ENCODE peak calls at places on chromosomes 7 and 10, in eight cellular contexts. N is OCI-M1; Y is OCI-LY7; W is T1000; I is aorta; R is posterior vena cava; B is stimulated activated CD8-positive, alpha-beta memory T cell treated with anti-CD3 and anti-CD28 coated beads, Interleukin-15, amount 100 ng/mL, for 4 hours; L is left ventricle myocardium inferior. C is an unnamed sample.

GRCh38 chr10:22010973-22011408 is 7.5 kb upstream of the DNAJC1 start:
- DNase-seq in N (peak; percentile 72), Y (peak; percentile 40), W (no peak), I (no peak), R (no peak), B (no peak), L (no peak), C (peak; percentile 34)

GRCh38 chr10:113142601-113143000 is 192.6 kb downstream of the TCF7L2 start:
- DNase-seq in N (no peak), Y (no peak), W (no peak), I (no peak), R (no peak), B (no peak), L (no peak), C (no peak)

GRCh38 chr7:131010714-131011436 is 276.9 kb upstream of the KLF14 start:
- DNase-seq in N (peak; percentile 36), Y (no peak), W (no peak), I (no peak), R (no peak), B (no peak), L (no peak), C (peak; percentile 34)

GRCh38 chr10:132477066-132477397 is 60.6 kb upstream of the INPP5A start:
- DNase-seq in N (no peak), Y (no peak), W (no peak), I (no peak), R (peak; percentile 72), B (no peak), L (peak; percentile 7), C (no peak)

GRCh38 chr7:96311967-96312366 is 9.9 kb downstream of the SLC25A13 start:
- DNase-seq in N (peak; percentile 92), Y (no peak), W (no peak), I (no peak), R (no peak), B (no peak), L (peak; percentile 37), C (no peak)

GRCh38 chr7:130371059-130371458 is 9.2 kb upstream of the CPA1 start:
- DNase-seq in N (no peak), Y (no peak), W (peak; percentile 14), I (peak; percentile 88), R (peak; percentile 92), B (no peak), L (no peak), C (no peak)

GRCh38 chr10:109957092-109957797 is 33.9 kb upstream of the XPNPEP1 start:
- DNase-seq in N (no peak), Y (peak; percentile 23), W (no peak), I (no peak), R (no peak), B (no peak), L (no peak), C (no peak)

GRCh38 chr7:18849130-18849529 is 268.3 kb downstream of the TWIST1 start:
- DNase-seq in N (peak; percentile 42), Y (no peak), W (no peak), I (no peak), R (no peak), B (no peak), L (no peak), C (no peak)

GRCh38 chr10:43906470-43906869 is 257.8 kb upstream of the ZNF32 start:
- DNase-seq in N (no peak), Y (no peak), W (no peak), I (no peak), R (no peak), B (no peak), L (peak; percentile 26), C (no peak)

GRCh38 chr7:2452074-2452507 is 24.1 kb downstream of the GRIFIN start:
- DNase-seq in N (no peak), Y (no peak), W (no peak), I (no peak), R (no peak), B (no peak), L (no peak), C (no peak)

GRCh38 chr7:29343379-29343778 is 148.8 kb downstream of the CHN2 start:
- DNase-seq in N (peak; percentile 95), Y (no peak), W (no peak), I (no peak), R (no peak), B (no peak), L (no peak), C (peak; percentile 26)

GRCh38 chr10:107994621-107995274 is 830.2 kb upstream of the SORCS1 start:
- DNase-seq in N (peak; percentile 88), Y (no peak), W (no peak), I (no peak), R (no peak), B (no peak), L (no peak), C (no peak)

C was measured in KBM-7.